ENCODE peak calls at places on chromosomes 2 and 18, in four cellular contexts. One of them, this sample, is unnamed.

GRCh38 chr2:120647487-120647886 is 88.2 kb upstream of the GLI2 start:
- DNase-seq in cardiac muscle cell: no peak
- DNase-seq in A549: no peak
- DNase-seq in NCI-H526: no peak
- DNase-seq in this sample: no peak

GRCh38 chr18:51438797-51439350 is 241.4 kb upstream of the MEX3C start:
- DNase-seq in A549: no peak
- DNase-seq in NCI-H526: no peak
- DNase-seq in cardiac muscle cell: no peak
- DNase-seq in this sample: no peak

GRCh38 chr2:240142256-240142775 is 1.9 kb upstream of the OTOS start:
- DNase-seq in NCI-H526: no peak
- DNase-seq in A549: no peak
- DNase-seq in cardiac muscle cell: no peak
- DNase-seq in this sample: no peak

GRCh38 chr2:30860003-30860402 is 52.8 kb upstream of the CAPN13 start:
- DNase-seq in cardiac muscle cell: no peak
- DNase-seq in NCI-H526: no peak
- DNase-seq in A549: no peak
- DNase-seq in this sample: no peak

GRCh38 chr2:216777637-216778273 is 82.1 kb downstream of the TNP1 start:
- DNase-seq in A549: peak; percentile 80
- DNase-seq in cardiac muscle cell: peak; percentile 52
- DNase-seq in NCI-H526: peak; percentile 80
- DNase-seq in this sample: peak; percentile 56

GRCh38 chr2:178219247-178219646 is 24.9 kb downstream of the OSBPL6 start:
- DNase-seq in NCI-H526: no peak
- DNase-seq in A549: no peak
- DNase-seq in cardiac muscle cell: no peak
- DNase-seq in this sample: no peak

GRCh38 chr2:118003396-118003824 is 10.5 kb downstream of the CCDC93 start:
- DNase-seq in NCI-H526: peak; percentile 63
- DNase-seq in cardiac muscle cell: peak; percentile 82
- DNase-seq in A549: peak; percentile 20
- DNase-seq in this sample: peak; percentile 55

GRCh38 chr18:14921547-14921946 is 173.6 kb downstream of the ANKRD30B start:
- DNase-seq in cardiac muscle cell: no peak
- DNase-seq in A549: no peak
- DNase-seq in NCI-H526: no peak
- DNase-seq in this sample: no peak

GRCh38 chr2:65566617-65567016 is 134.2 kb upstream of the SPRED2 start:
- DNase-seq in NCI-H526: no peak
- DNase-seq in A549: no peak
- DNase-seq in cardiac muscle cell: no peak
- DNase-seq in this sample: no peak

GRCh38 chr2:240301256-240301795 is 134.1 kb upstream of the GPC1 start:
- DNase-seq in A549: no peak
- DNase-seq in cardiac muscle cell: no peak
- DNase-seq in NCI-H526: no peak
- DNase-seq in this sample: no peak

GRCh38 chr18:34866310-34866709 is 156.2 kb downstream of the DTNA start:
- DNase-seq in cardiac muscle cell: no peak
- DNase-seq in A549: no peak
- DNase-seq in NCI-H526: no peak
- DNase-seq in this sample: no peak

GRCh38 chr18:23588836-23589560 is 2.7 kb upstream of the NPC1 start:
- DNase-seq in NCI-H526: no peak
- DNase-seq in A549: no peak
- DNase-seq in cardiac muscle cell: no peak
- DNase-seq in this sample: peak; percentile 49

GRCh38 chr2:237968048-237968862 is 1.4 kb downstream of the UBE2F start:
- DNase-seq in cardiac muscle cell: no peak
- DNase-seq in A549: no peak
- DNase-seq in NCI-H526: peak; percentile 25
- DNase-seq in this sample: no peak

GRCh38 chr18:78673516-78674321 is 305.9 kb upstream of the SALL3 start:
- DNase-seq in NCI-H526: no peak
- DNase-seq in cardiac muscle cell: no peak
- DNase-seq in A549: no peak
- DNase-seq in this sample: no peak

GRCh38 chr18:63775166-63775730 is at the start of gene SERPINB7:
- DNase-seq in cardiac muscle cell: no peak
- DNase-seq in A549: peak; percentile 4
- DNase-seq in NCI-H526: no peak
- DNase-seq in this sample: peak; percentile 45

GRCh38 chr2:119808516-119809147 is 48.9 kb downstream of the PTPN4 start:
- DNase-seq in NCI-H526: no peak
- DNase-seq in A549: no peak
- DNase-seq in cardiac muscle cell: no peak
- DNase-seq in this sample: no peak

GRCh38 chr2:118310016-118310877 is 222.0 kb downstream of the INSIG2 start:
- DNase-seq in cardiac muscle cell: peak; percentile 47
- DNase-seq in NCI-H526: peak; percentile 56
- DNase-seq in A549: no peak
- DNase-seq in this sample: peak; percentile 52

GRCh38 chr2:102251042-102251848 is 60.1 kb upstream of the IL1RL1 start:
- DNase-seq in cardiac muscle cell: peak; percentile 54
- DNase-seq in NCI-H526: peak; percentile 18
- DNase-seq in A549: peak; percentile 43
- DNase-seq in this sample: no peak

GRCh38 chr2:65114921-65115320 is 15.0 kb downstream of the RAB1A start:
- DNase-seq in A549: no peak
- DNase-seq in cardiac muscle cell: no peak
- DNase-seq in NCI-H526: no peak
- DNase-seq in this sample: no peak

GRCh38 chr2:11785611-11785940 is 39.1 kb downstream of the LPIN1 start:
- DNase-seq in cardiac muscle cell: no peak
- DNase-seq in NCI-H526: no peak
- DNase-seq in A549: no peak
- DNase-seq in this sample: no peak

GRCh38 chr2:157363612-157364101 is 38.0 kb upstream of the ERMN start:
- DNase-seq in cardiac muscle cell: no peak
- DNase-seq in NCI-H526: no peak
- DNase-seq in A549: no peak
- DNase-seq in this sample: no peak

GRCh38 chr2:143489135-143489534 is 359.9 kb downstream of the ARHGAP15 start:
- DNase-seq in NCI-H526: no peak
- DNase-seq in A549: peak; percentile 2
- DNase-seq in cardiac muscle cell: no peak
- DNase-seq in this sample: no peak

GRCh38 chr2:100104718-100105677 is 37.4 kb downstream of the AFF3 start:
- DNase-seq in NCI-H526: no peak
- DNase-seq in cardiac muscle cell: peak; percentile 78
- DNase-seq in A549: no peak
- DNase-seq in this sample: no peak

GRCh38 chr2:9152975-9153402 is 53.6 kb upstream of the ASAP2 start:
- DNase-seq in A549: no peak
- DNase-seq in cardiac muscle cell: peak; percentile 37
- DNase-seq in NCI-H526: no peak
- DNase-seq in this sample: no peak

GRCh38 chr2:51219468-51219867 is 187.5 kb upstream of the NRXN1 start:
- DNase-seq in A549: no peak
- DNase-seq in NCI-H526: no peak
- DNase-seq in cardiac muscle cell: no peak
- DNase-seq in this sample: peak; percentile 3

GRCh38 chr2:73059106-73059505 is 12.4 kb downstream of the SFXN5 start:
- DNase-seq in NCI-H526: no peak
- DNase-seq in cardiac muscle cell: no peak
- DNase-seq in A549: no peak
- DNase-seq in this sample: no peak

GRCh38 chr2:225027061-225027762 is 15.1 kb downstream of the DOCK10 start:
- DNase-seq in A549: no peak
- DNase-seq in cardiac muscle cell: no peak
- DNase-seq in NCI-H526: no peak
- DNase-seq in this sample: no peak

GRCh38 chr2:216603884-216604245 is 29.4 kb upstream of the IGFBP2 start:
- DNase-seq in A549: no peak
- DNase-seq in cardiac muscle cell: no peak
- DNase-seq in NCI-H526: no peak
- DNase-seq in this sample: no peak

This sample was measured in SJSA1.